ENCODE peak calls at places on chromosomes 12 and 14, in four cellular contexts. One of them, this sample, is unnamed. For H3F3A, the result is how much of the 10 kb centered on the place peaks cover.

GRCh38 chr14:26863736-26864135 is 265.9 kb upstream of the NOVA1 start:
- DNase-seq in neural progenitor cell: no peak
- DNase-seq in GM23248: peak
- DNase-seq in PC-9: no peak
- DNase-seq in this sample: no peak

GRCh38 chr12:111406474-111407370 is 999 bp downstream of the SH2B3 start:
- DNase-seq in neural progenitor cell: peak
- DNase-seq in GM23248: peak
- DNase-seq in PC-9: no peak
- DNase-seq in this sample: no peak

GRCh38 chr12:69052613-69053408 is 119.8 kb upstream of the CPM start:
- DNase-seq in neural progenitor cell: no peak
- DNase-seq in GM23248: peak
- DNase-seq in PC-9: peak
- DNase-seq in this sample: peak

GRCh38 chr14:106551265-106551664 is 1024.9 kb downstream of the TMEM121 start:
- DNase-seq in neural progenitor cell: no peak
- DNase-seq in GM23248: no peak
- DNase-seq in PC-9: no peak
- DNase-seq in this sample: no peak

GRCh38 chr12:19886805-19887105 is 447.5 kb downstream of the AEBP2 start:
- DNase-seq in neural progenitor cell: no peak
- DNase-seq in GM23248: no peak
- DNase-seq in PC-9: no peak
- DNase-seq in this sample: no peak

GRCh38 chr14:63563370-63564026 is 20.3 kb upstream of the PPP2R5E start:
- DNase-seq in neural progenitor cell: no peak
- DNase-seq in GM23248: peak
- DNase-seq in PC-9: peak
- DNase-seq in this sample: no peak

GRCh38 chr14:58749066-58749669 is 111.4 kb downstream of the DACT1 start:
- DNase-seq in neural progenitor cell: no peak
- DNase-seq in GM23248: peak
- DNase-seq in PC-9: no peak
- DNase-seq in this sample: no peak

GRCh38 chr12:106710143-106710893 is 64.2 kb upstream of the RIC8B start:
- DNase-seq in neural progenitor cell: peak
- DNase-seq in GM23248: no peak
- DNase-seq in PC-9: no peak
- DNase-seq in this sample: peak

GRCh38 chr12:108268397-108268796 is 70.7 kb downstream of the CMKLR1 start:
- DNase-seq in neural progenitor cell: no peak
- DNase-seq in GM23248: no peak
- DNase-seq in PC-9: no peak
- DNase-seq in this sample: no peak

GRCh38 chr12:15274561-15274967 is 47.7 kb upstream of the PTPRO start:
- DNase-seq in neural progenitor cell: no peak
- DNase-seq in GM23248: no peak
- DNase-seq in PC-9: peak
- DNase-seq in this sample: no peak

GRCh38 chr14:32013083-32013482 is 64.0 kb upstream of the ARHGAP5 start:
- DNase-seq in neural progenitor cell: peak
- DNase-seq in GM23248: no peak
- DNase-seq in PC-9: no peak
- DNase-seq in this sample: peak

GRCh38 chr14:98840511-98840910 is 431.5 kb downstream of the BCL11B start:
- DNase-seq in neural progenitor cell: no peak
- DNase-seq in GM23248: no peak
- DNase-seq in PC-9: no peak
- DNase-seq in this sample: no peak

GRCh38 chr14:89845346-89845745 is 109.2 kb downstream of the EFCAB11 start:
- DNase-seq in neural progenitor cell: no peak
- DNase-seq in GM23248: peak
- DNase-seq in PC-9: no peak
- DNase-seq in this sample: no peak

GRCh38 chr14:87131879-87132278 is 861.1 kb downstream of the GALC start:
- DNase-seq in neural progenitor cell: no peak
- DNase-seq in GM23248: peak
- DNase-seq in PC-9: peak
- DNase-seq in this sample: peak

GRCh38 chr14:41016213-41016612 is 590.5 kb upstream of the LRFN5 start:
- DNase-seq in neural progenitor cell: no peak
- DNase-seq in GM23248: no peak
- DNase-seq in PC-9: no peak
- DNase-seq in this sample: peak

GRCh38 chr12:24954261-24954660 is 5.4 kb upstream of the BCAT1 start:
- DNase-seq in neural progenitor cell: no peak
- DNase-seq in GM23248: no peak
- DNase-seq in PC-9: no peak
- DNase-seq in this sample: no peak

GRCh38 chr14:85154714-85155113 is 375.2 kb upstream of the FLRT2 start:
- DNase-seq in neural progenitor cell: no peak
- DNase-seq in GM23248: no peak
- DNase-seq in PC-9: no peak
- DNase-seq in this sample: no peak

GRCh38 chr14:71344506-71344905 is 437.2 kb downstream of the PCNX1 start:
- DNase-seq in neural progenitor cell: no peak
- DNase-seq in GM23248: no peak
- DNase-seq in PC-9: no peak
- DNase-seq in this sample: no peak

GRCh38 chr12:93670104-93670503 is 7.1 kb upstream of the CRADD start:
- DNase-seq in neural progenitor cell: no peak
- DNase-seq in GM23248: no peak
- DNase-seq in PC-9: no peak
- DNase-seq in this sample: no peak

GRCh38 chr12:91139981-91140659 is 28.8 kb upstream of the LUM start:
- DNase-seq in neural progenitor cell: no peak
- DNase-seq in GM23248: peak
- DNase-seq in PC-9: no peak
- DNase-seq in this sample: no peak

GRCh38 chr12:87323369-87323768 is 705.8 kb downstream of the C12orf50 start:
- DNase-seq in neural progenitor cell: no peak
- DNase-seq in GM23248: peak
- DNase-seq in PC-9: no peak
- DNase-seq in this sample: no peak

GRCh38 chr12:121968880-121969279 is 50.5 kb downstream of the CFAP251 start:
- DNase-seq in neural progenitor cell: no peak
- DNase-seq in GM23248: no peak
- DNase-seq in PC-9: no peak
- DNase-seq in this sample: no peak
- H2AFZ ChIP-seq in neural progenitor cell: no peak
- H2AFZ ChIP-seq in GM23248: no peak
- H2AFZ ChIP-seq in PC-9: no peak
- H2AFZ ChIP-seq in this sample: peak

GRCh38 chr12:46219147-46219891 is 49.5 kb downstream of the SLC38A1 start:
- DNase-seq in neural progenitor cell: no peak
- DNase-seq in GM23248: peak
- DNase-seq in PC-9: no peak
- DNase-seq in this sample: no peak

GRCh38 chr12:46214668-46215429 is 54.0 kb downstream of the SLC38A1 start:
- DNase-seq in neural progenitor cell: no peak
- DNase-seq in GM23248: no peak
- DNase-seq in PC-9: no peak
- DNase-seq in this sample: no peak

GRCh38 chr12:46218509-46219095 is 50.2 kb downstream of the SLC38A1 start:
- DNase-seq in neural progenitor cell: no peak
- DNase-seq in GM23248: no peak
- DNase-seq in PC-9: peak
- DNase-seq in this sample: no peak

GRCh38 chr12:46219892-46220655 is 48.8 kb downstream of the SLC38A1 start:
- DNase-seq in neural progenitor cell: no peak
- DNase-seq in GM23248: peak
- DNase-seq in PC-9: peak
- DNase-seq in this sample: no peak

DNA sequence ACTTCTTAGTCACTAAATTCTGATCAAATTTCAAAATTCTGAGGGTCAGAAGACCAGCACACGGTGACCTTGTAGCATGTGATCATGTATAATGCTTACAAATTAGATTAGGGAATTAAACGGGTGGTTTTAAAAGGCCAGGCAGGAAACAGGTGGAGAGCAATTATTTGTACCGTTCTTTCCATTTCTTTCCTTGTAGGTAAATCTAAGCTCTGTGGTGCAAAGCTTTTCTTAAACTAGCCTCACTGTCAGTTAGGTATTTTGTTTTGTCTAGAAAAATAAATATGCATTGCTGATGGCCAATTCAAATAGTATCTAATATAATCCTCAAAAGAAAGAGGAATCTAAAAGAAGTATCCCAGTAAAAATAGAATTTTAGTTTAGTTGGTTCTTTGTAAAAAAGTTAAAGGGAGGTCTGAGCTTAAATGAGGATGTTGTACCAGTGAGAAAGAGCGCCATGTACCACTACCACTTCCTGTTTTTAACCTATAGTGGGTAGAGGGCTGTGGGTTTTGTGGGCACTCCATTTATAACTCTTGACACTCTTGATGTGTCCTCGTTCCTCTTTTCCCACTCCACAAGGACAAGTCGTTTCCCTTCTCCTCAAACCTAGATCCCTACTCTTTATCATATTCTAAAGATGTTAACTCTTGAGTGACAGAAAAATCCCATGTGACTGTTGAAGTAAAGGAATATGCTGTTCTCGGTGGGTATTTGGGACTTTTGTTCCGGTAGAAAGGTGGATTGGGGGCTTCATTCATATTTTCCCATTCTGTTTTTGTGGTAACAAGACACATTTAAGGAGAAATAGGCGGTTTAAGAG is 50.9 kb downstream of the SLC38A1 start:
- DNase-seq in neural progenitor cell: no peak
- DNase-seq in GM23248: no peak
- DNase-seq in PC-9: no peak
- DNase-seq in this sample: no peak
- H3F3A ChIP-seq in neural progenitor cell: under half
- H3F3A ChIP-seq in GM23248: under half
- H3F3A ChIP-seq in PC-9: half or more
- H3F3A ChIP-seq in this sample: under half

GRCh38 chr14:81676879-81677278 is 143.2 kb upstream of the SEL1L start:
- DNase-seq in neural progenitor cell: no peak
- DNase-seq in GM23248: no peak
- DNase-seq in PC-9: no peak
- DNase-seq in this sample: no peak

GRCh38 chr14:81677736-81678135 is 144.1 kb upstream of the SEL1L start:
- DNase-seq in neural progenitor cell: no peak
- DNase-seq in GM23248: no peak
- DNase-seq in PC-9: no peak
- DNase-seq in this sample: no peak

GRCh38 chr14:81669308-81669707 is 135.7 kb upstream of the SEL1L start:
- DNase-seq in neural progenitor cell: no peak
- DNase-seq in GM23248: no peak
- DNase-seq in PC-9: no peak
- DNase-seq in this sample: no peak

GRCh38 chr14:81676395-81676794 is 142.7 kb upstream of the SEL1L start:
- DNase-seq in neural progenitor cell: no peak
- DNase-seq in GM23248: no peak
- DNase-seq in PC-9: no peak
- DNase-seq in this sample: no peak

GRCh38 chr14:81673930-81674329 is 140.3 kb upstream of the SEL1L start:
- DNase-seq in neural progenitor cell: no peak
- DNase-seq in GM23248: no peak
- DNase-seq in PC-9: no peak
- DNase-seq in this sample: no peak
- H2AFZ ChIP-seq in neural progenitor cell: no peak
- H2AFZ ChIP-seq in GM23248: no peak
- H2AFZ ChIP-seq in PC-9: no peak
- H2AFZ ChIP-seq in this sample: no peak

DNA sequence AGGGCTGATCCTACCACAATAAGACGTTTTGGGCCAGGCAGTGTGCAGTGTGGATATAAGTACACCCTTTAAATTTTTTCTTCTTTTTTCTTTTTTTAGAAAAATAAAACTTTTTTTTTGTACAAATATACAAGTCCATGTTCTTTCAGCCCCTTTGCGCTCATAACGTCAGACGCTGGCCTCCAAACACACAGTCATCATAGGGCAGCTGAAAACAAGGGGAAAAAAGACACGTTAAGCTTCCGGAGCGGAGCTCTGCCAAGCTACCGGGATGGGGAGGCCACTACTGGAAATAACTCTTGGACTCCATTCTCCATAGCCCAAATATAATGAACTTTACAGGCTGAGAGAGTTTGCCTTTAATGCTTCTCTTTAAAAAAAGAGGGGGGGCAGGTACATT is 2.7 kb downstream of the NFKBIA start:
- DNase-seq in neural progenitor cell: no peak
- DNase-seq in GM23248: peak
- DNase-seq in PC-9: no peak
- DNase-seq in this sample: no peak
- H3F3A ChIP-seq in neural progenitor cell: under half
- H3F3A ChIP-seq in GM23248: half or more
- H3F3A ChIP-seq in PC-9: half or more
- H3F3A ChIP-seq in this sample: under half

DNA sequence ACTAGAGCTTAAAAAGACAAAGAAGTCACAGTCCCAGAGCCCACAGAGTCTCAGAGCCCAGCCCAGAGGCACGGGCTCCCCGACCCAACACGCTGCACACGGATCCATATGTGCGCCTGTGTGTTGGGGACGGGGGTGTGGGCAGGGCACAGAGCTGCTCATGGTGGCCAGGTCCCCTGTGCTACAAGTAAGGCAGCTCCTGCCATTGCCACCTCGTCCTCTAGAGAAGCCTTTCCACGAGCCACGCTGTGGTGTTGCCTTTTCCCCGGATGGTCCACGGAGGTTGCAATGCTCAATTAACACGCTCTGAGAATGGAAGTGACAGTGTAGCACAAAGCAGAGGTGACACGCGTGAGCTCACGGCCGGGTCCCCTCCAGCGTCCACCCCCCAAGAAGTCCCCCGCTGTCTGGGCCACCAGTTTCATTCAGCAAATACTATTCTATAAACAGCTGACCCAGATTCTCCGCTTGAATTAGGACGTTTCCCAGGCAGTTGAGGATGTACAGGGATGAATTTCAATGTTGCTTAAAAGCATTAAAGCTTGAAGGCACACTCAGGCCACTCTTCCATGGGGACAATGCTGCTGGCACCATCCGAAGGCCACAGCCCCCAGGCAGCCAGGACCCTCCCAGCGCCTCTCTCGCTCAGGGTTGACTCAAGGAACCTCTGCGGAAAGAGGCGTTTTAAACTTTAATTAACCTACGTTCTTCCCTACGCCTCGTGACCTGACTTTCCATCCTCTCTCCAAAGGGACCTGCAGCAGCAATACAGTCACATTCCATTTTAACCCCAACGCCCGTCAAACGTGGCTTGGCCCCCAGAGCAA is 22.7 kb upstream of the EIF5 start:
- DNase-seq in neural progenitor cell: no peak
- DNase-seq in GM23248: no peak
- DNase-seq in PC-9: no peak
- DNase-seq in this sample: no peak
- H2AFZ ChIP-seq in neural progenitor cell: peak
- H2AFZ ChIP-seq in GM23248: no peak
- H2AFZ ChIP-seq in PC-9: no peak
- H2AFZ ChIP-seq in this sample: peak

This sample was measured in GM23338.